ENCODE peak calls at places on chromosomes 2 and 18, in four cellular contexts. One of them, this sample, is unnamed.

GRCh38 chr2:101793277-101793969 is 95.9 kb downstream of the MAP4K4 start:
- DNase-seq in K562: no peak
- DNase-seq in GM23248: peak
- DNase-seq in PC-3: no peak
- DNase-seq in this sample: no peak

GRCh38 chr2:78699696-78700095 is 325.8 kb upstream of the REG3G start:
- DNase-seq in PC-3: no peak
- DNase-seq in K562: no peak
- DNase-seq in GM23248: no peak
- DNase-seq in this sample: no peak

GRCh38 chr2:188176626-188177025 is 115.0 kb upstream of the GULP1 start:
- DNase-seq in PC-3: no peak
- DNase-seq in K562: no peak
- DNase-seq in GM23248: peak
- DNase-seq in this sample: no peak

GRCh38 chr2:73969356-73969755 is 15.4 kb upstream of the TET3 start:
- DNase-seq in PC-3: no peak
- DNase-seq in GM23248: peak
- DNase-seq in K562: no peak
- DNase-seq in this sample: no peak

GRCh38 chr2:23690421-23691105 is 236.4 kb downstream of the ATAD2B start:
- DNase-seq in PC-3: no peak
- DNase-seq in K562: peak
- DNase-seq in GM23248: no peak
- DNase-seq in this sample: no peak

GRCh38 chr2:227536445-227536844 is 62.2 kb upstream of the SCYGR2 start:
- DNase-seq in GM23248: peak
- DNase-seq in PC-3: no peak
- DNase-seq in K562: peak
- DNase-seq in this sample: no peak

GRCh38 chr2:121071058-121071504 is 213.9 kb downstream of the TFCP2L1 start:
- DNase-seq in GM23248: peak
- DNase-seq in PC-3: peak
- DNase-seq in K562: peak
- DNase-seq in this sample: peak

GRCh38 chr2:197142074-197142473 is 168.5 kb downstream of the ANKRD44 start:
- DNase-seq in PC-3: no peak
- DNase-seq in GM23248: no peak
- DNase-seq in K562: no peak
- DNase-seq in this sample: no peak

GRCh38 chr2:132477962-132478361 is 61.4 kb downstream of the GPR39 start:
- DNase-seq in K562: no peak
- DNase-seq in GM23248: peak
- DNase-seq in PC-3: no peak
- DNase-seq in this sample: no peak

GRCh38 chr2:10042301-10043161 is 819 bp upstream of the KLF11 start:
- DNase-seq in GM23248: peak
- DNase-seq in PC-3: no peak
- DNase-seq in K562: peak
- DNase-seq in this sample: peak

GRCh38 chr2:72562451-72563153 is 263.2 kb downstream of the EXOC6B start:
- DNase-seq in GM23248: peak
- DNase-seq in K562: no peak
- DNase-seq in PC-3: no peak
- DNase-seq in this sample: peak

GRCh38 chr2:241860184-241861078 is 1.7 kb upstream of the PDCD1 start:
- DNase-seq in GM23248: peak
- DNase-seq in K562: no peak
- DNase-seq in PC-3: no peak
- DNase-seq in this sample: no peak

GRCh38 chr2:70460333-70460732 is 93.3 kb downstream of the TGFA start:
- DNase-seq in GM23248: no peak
- DNase-seq in K562: no peak
- DNase-seq in PC-3: peak
- DNase-seq in this sample: no peak

DNA sequence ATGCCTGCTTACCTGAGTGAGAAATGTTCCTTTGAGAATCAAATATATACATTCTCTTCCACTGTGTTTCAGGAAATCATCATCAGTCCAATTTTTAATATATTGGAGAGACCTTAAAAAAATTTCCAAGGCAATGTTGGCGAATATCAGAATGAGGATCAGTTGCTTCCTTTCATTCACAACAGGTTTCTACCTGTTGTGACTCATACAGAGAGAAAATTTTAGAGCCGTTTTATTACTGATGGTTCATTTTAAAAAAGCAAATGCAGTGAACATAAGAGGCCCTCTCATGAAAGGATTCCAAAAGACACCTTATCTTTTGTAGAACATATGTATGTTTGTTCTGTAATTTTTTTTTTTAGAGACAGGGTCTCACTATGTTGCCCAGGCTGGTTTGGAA is 42.0 kb downstream of the TTC39C start:
- DNase-seq in GM23248: no peak
- DNase-seq in PC-3: no peak
- DNase-seq in K562: no peak
- DNase-seq in this sample: no peak
- H3K9ac ChIP-seq in GM23248: no peak
- H3K9ac ChIP-seq in PC-3: no peak
- H3K9ac ChIP-seq in K562: no peak
- H3K9ac ChIP-seq in this sample: no peak

DNA sequence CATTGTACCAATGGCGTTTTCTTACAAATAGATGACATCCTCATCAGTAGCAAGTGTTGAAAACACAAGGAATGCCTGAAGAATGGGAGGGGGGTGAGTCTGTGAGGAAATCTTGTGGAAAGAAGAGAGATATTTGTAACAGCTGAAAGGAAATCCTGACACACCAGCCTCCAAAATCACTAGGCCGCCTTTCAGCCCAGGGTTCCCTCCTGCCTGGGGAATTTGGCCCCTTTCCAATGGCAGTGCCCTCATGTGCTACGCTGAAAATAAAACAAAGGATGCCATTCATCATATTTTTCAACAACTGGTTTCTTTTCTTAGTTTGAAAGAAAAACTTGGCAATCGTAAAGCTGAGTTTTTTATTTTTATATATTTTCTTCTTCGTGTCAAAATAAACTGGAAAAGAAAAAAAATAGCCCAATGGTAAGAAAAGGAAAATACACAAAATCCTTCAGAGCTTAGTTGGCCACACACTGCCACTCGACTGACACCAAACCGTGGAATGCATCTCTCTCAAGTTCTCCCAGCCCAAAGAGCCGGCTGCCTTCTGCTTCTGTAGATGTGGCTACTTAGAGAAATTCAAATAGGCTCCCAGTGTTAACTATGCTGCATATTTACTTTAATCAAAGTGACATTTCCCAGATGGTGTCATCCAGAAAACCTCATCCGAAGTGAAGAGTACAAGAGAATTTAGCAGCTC is 52.0 kb downstream of the FTCDNL1 start:
- DNase-seq in PC-3: no peak
- DNase-seq in GM23248: peak
- DNase-seq in K562: no peak
- DNase-seq in this sample: peak
- H2AFZ ChIP-seq in PC-3: no peak
- H2AFZ ChIP-seq in GM23248: no peak
- H2AFZ ChIP-seq in K562: no peak
- H2AFZ ChIP-seq in this sample: no peak

GRCh38 chr2:128727404-128727803 is 408.7 kb upstream of the HS6ST1 start:
- DNase-seq in GM23248: no peak
- DNase-seq in K562: no peak
- DNase-seq in PC-3: no peak
- DNase-seq in this sample: no peak
- H3K9ac ChIP-seq in GM23248: no peak
- H3K9ac ChIP-seq in K562: no peak
- H3K9ac ChIP-seq in PC-3: no peak
- H3K9ac ChIP-seq in this sample: no peak

GRCh38 chr2:30796723-30797122 is 10.5 kb downstream of the CAPN13 start:
- DNase-seq in PC-3: no peak
- DNase-seq in K562: no peak
- DNase-seq in GM23248: no peak
- DNase-seq in this sample: no peak
- H2AFZ ChIP-seq in PC-3: no peak
- H2AFZ ChIP-seq in K562: no peak
- H2AFZ ChIP-seq in GM23248: no peak
- H2AFZ ChIP-seq in this sample: no peak

GRCh38 chr2:200469708-200470600 is 39.9 kb downstream of the KCTD18 start:
- DNase-seq in K562: no peak
- DNase-seq in PC-3: no peak
- DNase-seq in GM23248: no peak
- DNase-seq in this sample: no peak
- H3K9ac ChIP-seq in K562: no peak
- H3K9ac ChIP-seq in PC-3: no peak
- H3K9ac ChIP-seq in GM23248: no peak
- H3K9ac ChIP-seq in this sample: no peak